ENCODE peak calls at places on chromosome 10, in eight cellular contexts. B is Caki2, X is NCI-H524, O is right lobe of liver, V is NCI-H748 treated with DMSO at 0.1 percent for 48 hours, A is mesendoderm, Y is T-helper 9 cell, E is T-helper 1 cell. F is an unnamed sample.

GRCh38 chr10:98295401-98295811 is 27.4 kb upstream of the LOXL4 start:
- DNase-seq in B (no peak), X (peak), O (no peak), V (no peak), A (no peak), Y (no peak), E (no peak), F (peak)

GRCh38 chr10:130257897-130258296 is 121.7 kb downstream of the GLRX3 start:
- DNase-seq in B (no peak), X (no peak), O (no peak), V (no peak), A (no peak), Y (no peak), E (no peak), F (no peak)

GRCh38 chr10:47176903-47177860 is 122.8 kb upstream of the GDF10 start:
- DNase-seq in B (no peak), X (peak), O (no peak), V (no peak), A (no peak), Y (no peak), E (no peak), F (no peak)

GRCh38 chr10:13219685-13220670 is 14.2 kb downstream of the UCMA start:
- DNase-seq in B (peak), X (no peak), O (peak), V (no peak), A (peak), Y (no peak), E (no peak), F (no peak)

GRCh38 chr10:123241391-123242141 is 87.4 kb downstream of the BUB3 start:
- DNase-seq in B (no peak), X (no peak), O (no peak), V (no peak), A (no peak), Y (peak), E (peak), F (peak)

GRCh38 chr10:10803273-10803672 is 214.4 kb upstream of the CELF2 start:
- DNase-seq in B (no peak), X (no peak), O (no peak), V (no peak), A (no peak), Y (no peak), E (no peak), F (no peak)

GRCh38 chr10:117654105-117654504 is 111.6 kb downstream of the EMX2 start:
- DNase-seq in B (no peak), X (no peak), O (no peak), V (no peak), A (no peak), Y (no peak), E (no peak), F (no peak)

GRCh38 chr10:79274279-79275104 is 72.8 kb upstream of the PPIF start:
- DNase-seq in B (no peak), X (peak), O (peak), V (no peak), A (no peak), Y (no peak), E (no peak), F (no peak)

GRCh38 chr10:33871557-33871956 is 537.1 kb upstream of the NRP1 start:
- DNase-seq in B (no peak), X (no peak), O (no peak), V (no peak), A (no peak), Y (no peak), E (no peak), F (no peak)

GRCh38 chr10:118840776-118841468 is 86.2 kb upstream of the CACUL1 start:
- DNase-seq in B (no peak), X (no peak), O (no peak), V (no peak), A (no peak), Y (no peak), E (no peak), F (no peak)

GRCh38 chr10:60661627-60662026 is 116.7 kb upstream of the CDK1 start:
- DNase-seq in B (no peak), X (no peak), O (no peak), V (no peak), A (peak), Y (no peak), E (no peak), F (no peak)

GRCh38 chr10:60099998-60100747 is 193.8 kb upstream of the CCDC6 start:
- DNase-seq in B (peak), X (peak), O (no peak), V (peak), A (peak), Y (no peak), E (no peak), F (no peak)

GRCh38 chr10:28432210-28432676 is 100.7 kb upstream of the WAC start:
- DNase-seq in B (peak), X (peak), O (peak), V (peak), A (peak), Y (no peak), E (no peak), F (no peak)

GRCh38 chr10:13823046-13823711 is 236.4 kb downstream of the PRPF18 start:
- DNase-seq in B (no peak), X (peak), O (no peak), V (no peak), A (no peak), Y (no peak), E (no peak), F (no peak)

GRCh38 chr10:5360318-5360915 is 4.3 kb upstream of the UCN3 start:
- DNase-seq in B (no peak), X (peak), O (no peak), V (peak), A (no peak), Y (no peak), E (no peak), F (no peak)

GRCh38 chr10:22321156-22321711 is 335 bp downstream of the BMI1 start:
- DNase-seq in B (peak), X (peak), O (peak), V (no peak), A (peak), Y (peak), E (peak), F (peak)

GRCh38 chr10:47243791-47244190 is 56.2 kb upstream of the GDF10 start:
- DNase-seq in B (no peak), X (peak), O (no peak), V (no peak), A (no peak), Y (no peak), E (no peak), F (no peak)

GRCh38 chr10:119520283-119520682 is 22.2 kb downstream of the RGS10 start:
- DNase-seq in B (no peak), X (no peak), O (no peak), V (no peak), A (no peak), Y (no peak), E (no peak), F (no peak)

GRCh38 chr10:70232155-70232858 is 922 bp downstream of the PPA1 start:
- DNase-seq in B (peak), X (peak), O (peak), V (no peak), A (peak), Y (peak), E (no peak), F (peak)

GRCh38 chr10:16494174-16494573 is 27.5 kb downstream of the C1QL3 start:
- DNase-seq in B (no peak), X (peak), O (no peak), V (no peak), A (no peak), Y (no peak), E (no peak), F (no peak)

GRCh38 chr10:44173558-44173894 is 211.4 kb downstream of the CXCL12 start:
- DNase-seq in B (no peak), X (no peak), O (no peak), V (no peak), A (no peak), Y (no peak), E (no peak), F (no peak)

GRCh38 chr10:31320179-31320597 is 1.2 kb downstream of the ZEB1 start:
- DNase-seq in B (peak), X (no peak), O (peak), V (no peak), A (peak), Y (peak), E (peak), F (peak)

GRCh38 chr10:133158437-133158755 is 1.6 kb upstream of the KNDC1 start:
- DNase-seq in B (no peak), X (no peak), O (no peak), V (no peak), A (no peak), Y (no peak), E (no peak), F (no peak)